ENCODE peak calls at places on chromosome 15, in five cellular contexts. C is A549, G is HCT116, U is H1, Q is K562. M is an unnamed sample.

GRCh38 chr15:44092221-44092620 is 102.8 kb downstream of the FRMD5 start:
- DNase-seq in C (no peak), G (no peak), U (no peak), Q (no peak), M (no peak)

GRCh38 chr15:97009036-97009555 is 678.6 kb downstream of the NR2F2 start:
- DNase-seq in C (no peak), G (no peak), U (no peak), Q (no peak), M (no peak)

GRCh38 chr15:25882466-25882865 is 19.3 kb upstream of the ATP10A start:
- DNase-seq in C (no peak), G (no peak), U (no peak), Q (no peak), M (no peak)

GRCh38 chr15:79820176-79820575 is 76.6 kb downstream of the MTHFS start:
- DNase-seq in C (no peak), G (no peak), U (no peak), Q (no peak), M (no peak)

GRCh38 chr15:45948226-45948625 is 313.4 kb downstream of the SQOR start:
- DNase-seq in C (no peak), G (no peak), U (peak), Q (no peak), M (no peak)

GRCh38 chr15:81091889-81092558 is 42.0 kb upstream of the CFAP161 start:
- DNase-seq in C (no peak), G (peak), U (no peak), Q (peak), M (peak)

GRCh38 chr15:67967871-67968423 is 86.2 kb upstream of the PIAS1 start:
- DNase-seq in C (no peak), G (no peak), U (peak), Q (peak), M (no peak)

GRCh38 chr15:55357774-55358173 is 38.8 kb downstream of the PIGB start:
- DNase-seq in C (no peak), G (no peak), U (no peak), Q (no peak), M (no peak)

GRCh38 chr15:59622289-59622688 is 10.7 kb downstream of the GCNT3 start:
- DNase-seq in C (peak), G (peak), U (peak), Q (peak), M (peak)

GRCh38 chr15:56428821-56429458 is 36.0 kb downstream of the MNS1 start:
- DNase-seq in C (peak), G (peak), U (no peak), Q (peak), M (peak)

GRCh38 chr15:88628018-88628673 is 7.0 kb downstream of the AEN start:
- DNase-seq in C (no peak), G (no peak), U (no peak), Q (no peak), M (no peak)

GRCh38 chr15:25057574-25057973 is 102.8 kb downstream of the SNRPN start:
- DNase-seq in C (no peak), G (no peak), U (no peak), Q (no peak), M (no peak)

GRCh38 chr15:55526559-55527036 is 18.6 kb upstream of the DNAAF4 start:
- DNase-seq in C (peak), G (peak), U (peak), Q (peak), M (peak)

GRCh38 chr15:68340711-68341671 is 63.4 kb downstream of the FEM1B start:
- DNase-seq in C (no peak), G (no peak), U (no peak), Q (no peak), M (no peak)

GRCh38 chr15:52673734-52674133 is 5.5 kb downstream of the ATOSA start:
- DNase-seq in C (no peak), G (no peak), U (no peak), Q (no peak), M (no peak)

GRCh38 chr15:63945005-63945788 is 101.1 kb downstream of the DAPK2 start:
- DNase-seq in C (peak), G (peak), U (peak), Q (peak), M (peak)

GRCh38 chr15:44720460-44721185 is 9.3 kb downstream of the B2M start:
- DNase-seq in C (no peak), G (no peak), U (no peak), Q (no peak), M (no peak)

GRCh38 chr15:49438970-49439631 is 16.1 kb downstream of the FGF7 start:
- DNase-seq in C (no peak), G (no peak), U (no peak), Q (no peak), M (no peak)

GRCh38 chr15:83115831-83116565 is 8.6 kb downstream of the TM6SF1 start:
- DNase-seq in C (no peak), G (no peak), U (no peak), Q (no peak), M (no peak)

GRCh38 chr15:25170781-25171110 is 216.0 kb downstream of the SNRPN start:
- DNase-seq in C (no peak), G (no peak), U (no peak), Q (no peak), M (no peak)

GRCh38 chr15:45919806-45920205 is 285.0 kb downstream of the SQOR start:
- DNase-seq in C (peak), G (no peak), U (no peak), Q (no peak), M (peak)

GRCh38 chr15:25091421-25092158 is 136.8 kb downstream of the SNRPN start:
- DNase-seq in C (no peak), G (no peak), U (peak), Q (no peak), M (no peak)

GRCh38 chr15:28129261-28129848 is 30.2 kb upstream of the OCA2 start:
- DNase-seq in C (no peak), G (no peak), U (no peak), Q (no peak), M (no peak)

GRCh38 chr15:36161781-36162212 is 417.6 kb upstream of the CDIN1 start:
- DNase-seq in C (no peak), G (no peak), U (no peak), Q (no peak), M (no peak)

GRCh38 chr15:63794271-63794670 is 39.5 kb downstream of the HERC1 start:
- DNase-seq in C (no peak), G (no peak), U (no peak), Q (no peak), M (no peak)

GRCh38 chr15:67843571-67844387 is 3.9 kb upstream of the RNU6-1 start:
- DNase-seq in C (no peak), G (no peak), U (no peak), Q (no peak), M (peak)

GRCh38 chr15:78223396-78224023 is 10.9 kb downstream of the ACSBG1 start:
- DNase-seq in C (no peak), G (no peak), U (no peak), Q (no peak), M (no peak)

GRCh38 chr15:41978534-41978933 is 6.2 kb upstream of the EHD4 start:
- DNase-seq in C (no peak), G (no peak), U (peak), Q (no peak), M (no peak)

GRCh38 chr15:41977757-41978369 is 5.5 kb upstream of the EHD4 start:
- DNase-seq in C (no peak), G (no peak), U (no peak), Q (no peak), M (no peak)

GRCh38 chr15:41981373-41982132 is 9.2 kb upstream of the EHD4 start:
- DNase-seq in C (no peak), G (no peak), U (no peak), Q (peak), M (no peak)

GRCh38 chr15:41980654-41981323 is 8.4 kb upstream of the EHD4 start:
- DNase-seq in C (no peak), G (no peak), U (no peak), Q (no peak), M (no peak)

GRCh38 chr15:41979493-41980266 is 7.3 kb upstream of the EHD4 start:
- DNase-seq in C (no peak), G (no peak), U (no peak), Q (peak), M (no peak)
- TF ChIP-seq CEBPB in C (no peak), G (no peak), U (no peak), Q (no peak), M (no peak)

GRCh38 chr15:48396020-48396419 is 64.8 kb downstream of the DUT start:
- DNase-seq in C (no peak), G (no peak), U (no peak), Q (no peak), M (no peak)

GRCh38 chr15:48395532-48396011 is 64.3 kb downstream of the DUT start:
- DNase-seq in C (no peak), G (no peak), U (no peak), Q (no peak), M (no peak)

GRCh38 chr15:48392356-48392755 is 61.1 kb downstream of the DUT start:
- DNase-seq in C (no peak), G (no peak), U (no peak), Q (no peak), M (no peak)

GRCh38 chr15:48393650-48394049 is 62.4 kb downstream of the DUT start:
- DNase-seq in C (no peak), G (no peak), U (no peak), Q (no peak), M (no peak)

DNA sequence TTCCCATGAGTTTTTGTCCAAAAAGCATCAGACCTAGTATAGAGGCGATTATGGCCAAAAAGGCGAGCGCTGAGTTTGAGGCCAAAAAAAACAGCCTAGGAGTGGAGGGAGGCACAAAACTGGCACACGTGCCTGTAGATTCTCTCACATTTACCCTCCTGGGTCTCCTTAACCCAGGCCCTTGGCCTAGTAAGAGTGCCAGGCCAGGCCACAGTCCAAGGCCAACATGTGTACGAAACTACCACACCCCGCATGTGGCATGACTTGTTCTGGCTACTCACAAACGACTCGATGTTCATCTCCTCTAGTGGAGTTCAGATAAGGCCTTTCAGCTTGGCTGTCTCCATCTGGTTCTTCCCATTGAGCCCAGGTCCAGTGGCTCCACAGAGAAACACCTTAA is 62.9 kb downstream of the DUT start:
- DNase-seq in C (no peak), G (no peak), U (no peak), Q (no peak), M (no peak)
- TF ChIP-seq MAX in C (no peak), G (no peak), U (no peak), Q (no peak), M (no peak)

DNA sequence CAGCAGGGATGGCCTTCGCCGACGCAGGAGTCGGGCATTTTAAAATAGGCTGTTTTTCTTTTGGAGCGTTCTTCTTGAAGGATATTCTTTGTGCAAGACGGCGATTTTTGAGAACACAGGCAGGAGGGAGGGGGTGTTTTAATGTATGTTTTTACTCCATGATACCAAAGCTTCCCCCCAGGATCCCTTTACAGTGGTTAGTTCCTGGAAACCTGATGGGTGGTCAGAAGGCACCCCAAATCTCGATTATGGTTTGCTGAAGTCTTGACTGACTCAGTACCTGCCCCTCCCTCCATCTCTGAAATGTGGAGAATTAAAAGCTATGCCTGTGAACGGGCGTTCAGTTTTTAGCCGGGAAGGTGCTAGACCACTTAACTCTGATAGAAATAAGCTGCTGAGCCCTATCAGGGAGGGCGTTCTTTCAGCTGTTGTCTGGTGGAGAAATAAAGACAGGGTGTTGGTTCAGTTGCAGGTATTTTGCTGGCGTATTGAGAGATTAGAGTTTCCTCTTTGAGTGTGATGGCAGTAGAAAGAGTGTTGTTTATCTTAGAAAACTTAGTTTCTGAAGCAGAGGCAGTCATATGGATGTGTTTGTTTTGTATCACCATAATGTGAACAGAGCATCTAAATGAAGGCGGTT is 3.4 kb downstream of the IGF1R start:
- DNase-seq in C (no peak), G (no peak), U (no peak), Q (no peak), M (no peak)
- TF ChIP-seq CEBPB in C (no peak), G (no peak), U (no peak), Q (no peak), M (no peak)

DNA sequence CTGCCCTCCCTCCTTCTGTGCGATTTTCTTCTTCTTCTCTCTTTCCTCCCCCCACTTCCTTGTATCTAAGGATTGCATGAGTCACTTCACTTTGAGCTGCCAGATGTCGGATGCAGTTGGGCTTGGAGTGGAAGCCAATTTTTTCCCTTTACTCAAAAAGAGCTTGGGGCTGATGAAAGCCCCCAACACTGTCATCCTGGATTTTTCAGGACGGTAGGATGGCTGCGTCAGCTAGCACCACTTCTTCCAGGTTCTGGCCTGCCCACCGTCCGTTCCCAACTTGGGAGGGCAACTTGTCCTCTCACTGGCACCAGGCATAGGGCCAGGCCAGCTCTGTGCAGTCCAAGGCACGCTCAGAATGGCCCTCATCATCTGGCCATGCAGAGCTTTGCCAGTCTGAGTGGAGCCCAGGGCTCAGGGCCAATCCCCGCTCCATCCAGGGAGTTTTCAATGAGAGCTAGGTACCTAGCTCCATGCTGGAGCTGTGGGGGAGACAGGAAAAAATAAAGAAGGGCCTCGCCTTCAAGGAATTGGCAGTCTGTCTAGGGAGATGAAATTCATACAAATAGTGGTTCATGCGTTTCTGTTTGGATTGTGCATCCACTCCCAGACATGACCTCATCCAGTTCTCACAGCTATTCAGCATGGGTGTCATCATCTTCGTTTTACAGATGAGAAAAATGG is 47.7 kb upstream of the INSYN1 start:
- DNase-seq in C (peak), G (no peak), U (no peak), Q (no peak), M (no peak)
- TF ChIP-seq MAX in C (no peak), G (no peak), U (no peak), Q (no peak), M (no peak)

GRCh38 chr15:57635300-57635944 is 43.7 kb downstream of the MYZAP start:
- DNase-seq in C (no peak), G (no peak), U (no peak), Q (no peak), M (no peak)
- TF ChIP-seq CEBPB in C (no peak), G (no peak), U (no peak), Q (no peak), M (no peak)

GRCh38 chr15:42605281-42605744 is 29.9 kb downstream of the STARD9 start:
- DNase-seq in C (no peak), G (no peak), U (no peak), Q (no peak), M (no peak)

GRCh38 chr15:42611532-42611931 is 36.1 kb downstream of the STARD9 start:
- DNase-seq in C (no peak), G (no peak), U (no peak), Q (no peak), M (no peak)

GRCh38 chr15:42603978-42604377 is 28.6 kb downstream of the STARD9 start:
- DNase-seq in C (no peak), G (no peak), U (no peak), Q (no peak), M (no peak)

GRCh38 chr15:42608767-42609488 is 33.5 kb downstream of the STARD9 start:
- DNase-seq in C (no peak), G (no peak), U (no peak), Q (no peak), M (no peak)

DNA sequence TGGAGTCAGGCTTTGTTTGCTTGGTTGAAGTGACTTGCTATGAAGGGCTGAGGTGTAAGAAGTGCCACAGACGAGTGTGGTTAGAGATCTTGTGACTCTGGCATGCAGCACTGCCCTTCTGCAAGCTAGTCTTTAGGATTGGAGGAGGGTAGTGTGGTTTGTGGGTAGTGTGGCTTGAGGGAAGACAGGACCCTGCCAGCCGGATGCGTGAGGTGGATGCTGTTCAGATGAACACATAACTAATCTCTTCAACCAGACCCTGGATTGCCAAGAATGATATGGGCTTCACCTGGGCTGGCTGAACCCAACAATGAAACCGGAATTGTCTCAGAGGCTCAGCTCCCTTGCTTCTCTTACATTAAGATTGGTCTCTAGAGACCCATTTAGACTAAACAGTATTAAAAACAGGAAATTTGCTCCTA is 32.7 kb downstream of the STARD9 start:
- DNase-seq in C (no peak), G (no peak), U (no peak), Q (no peak), M (no peak)
- TF ChIP-seq MAX in C (no peak), G (no peak), U (no peak), Q (no peak), M (no peak)

GRCh38 chr15:93046120-93046519 is 42.9 kb downstream of the RGMA start:
- DNase-seq in C (no peak), G (no peak), U (no peak), Q (no peak), M (no peak)
- TF ChIP-seq CEBPB in C (no peak), G (no peak), U (no peak), Q (no peak), M (no peak)

GRCh38 chr15:77126927-77127326 is 56.0 kb upstream of the TSPAN3 start:
- DNase-seq in C (no peak), G (no peak), U (no peak), Q (no peak), M (no peak)
- TF ChIP-seq MAX in C (no peak), G (no peak), U (no peak), Q (no peak), M (no peak)

GRCh38 chr15:69468241-69469121 is 15.9 kb downstream of the RPLP1 start:
- DNase-seq in C (no peak), G (no peak), U (peak), Q (peak), M (no peak)
- TF ChIP-seq CEBPB in C (no peak), G (no peak), U (no peak), Q (no peak), M (no peak)

M was measured in HepG2.